ENCODE peak calls at places on chromosomes 12 and 14, in seven cellular contexts. O is neural progenitor cell, A is WERI-Rb-1, Q is HCT116, M is heart left ventricle, K is neuronal stem cell, D is dorsolateral prefrontal cortex. V is an unnamed sample.

GRCh38 chr12:57521475-57522018 is 1.1 kb upstream of the MBD6 start:
- DNase-seq in K (peak; percentile 57), A (peak; percentile 74), O (peak; percentile 78), D (peak; percentile 35), Q (no peak), M (peak; percentile 60), V (no peak)

GRCh38 chr12:107404981-107405380 is 280.6 kb upstream of the PWP1 start:
- DNase-seq in M (no peak), O (peak; percentile 59), D (no peak), A (peak; percentile 67), Q (peak; percentile 57), K (no peak), V (no peak)

GRCh38 chr12:3328081-3328480 is 162.9 kb upstream of the PRMT8 start:
- DNase-seq in A (no peak), Q (no peak), D (no peak), O (no peak), K (no peak), M (no peak), V (no peak)

GRCh38 chr14:81162941-81163340 is 57.8 kb downstream of the GTF2A1 start:
- DNase-seq in A (no peak), Q (peak; percentile 23), M (no peak), K (no peak), D (no peak), O (no peak), V (no peak)

GRCh38 chr12:109732321-109733305 is 19.0 kb downstream of the FAM222A start:
- DNase-seq in O (peak; percentile 61), D (peak; percentile 30), K (no peak), M (peak; percentile 11), A (peak; percentile 8), Q (no peak), V (no peak)

GRCh38 chr12:109910969-109911348 is 10.9 kb downstream of the TCHP start:
- DNase-seq in Q (peak; percentile 43), K (no peak), D (no peak), O (peak; percentile 77), M (no peak), A (peak; percentile 85), V (no peak)

GRCh38 chr12:65327207-65328076 is 49.0 kb downstream of the MSRB3 start:
- DNase-seq in A (no peak), O (no peak), D (no peak), K (no peak), Q (no peak), M (no peak), V (no peak)

GRCh38 chr14:94010625-94011024 is 13.5 kb downstream of the CCDC197 start:
- DNase-seq in Q (no peak), A (peak; percentile 29), D (no peak), O (no peak), K (no peak), M (no peak), V (no peak)

GRCh38 chr12:107512391-107512790 is 173.2 kb upstream of the PWP1 start:
- DNase-seq in D (no peak), Q (no peak), O (no peak), M (no peak), A (no peak), K (no peak), V (no peak)

GRCh38 chr12:120445911-120446909 is at the start of the genes GATC and TRIAP1:
- DNase-seq in M (peak; percentile 85), K (peak; percentile 89), Q (peak; percentile 71), O (peak; percentile 93), A (peak; percentile 86), D (peak; percentile 77), V (peak; percentile 79)

GRCh38 chr14:31278883-31279282 is 71.3 kb upstream of the HECTD1 start:
- DNase-seq in M (no peak), Q (no peak), D (no peak), A (no peak), O (no peak), K (no peak), V (no peak)

GRCh38 chr14:63664143-63664460 is 22.4 kb upstream of the WDR89 start:
- DNase-seq in A (no peak), M (no peak), D (no peak), K (no peak), Q (no peak), O (no peak), V (no peak)

GRCh38 chr12:80692114-80692513 is 15.3 kb upstream of the MYF6 start:
- DNase-seq in A (peak; percentile 45), Q (no peak), O (no peak), M (no peak), K (no peak), D (no peak), V (no peak)

GRCh38 chr14:75978249-75978731 is 3.5 kb downstream of the TGFB3 start:
- DNase-seq in M (no peak), K (no peak), D (no peak), A (no peak), Q (no peak), O (no peak), V (peak; percentile 47)

GRCh38 chr12:19482036-19482435 is 42.7 kb downstream of the AEBP2 start:
- DNase-seq in M (no peak), Q (no peak), D (no peak), O (no peak), K (no peak), A (no peak), V (no peak)

GRCh38 chr12:1809606-1810140 is 10.7 kb upstream of the LRTM2 start:
- DNase-seq in Q (no peak), D (no peak), K (no peak), A (no peak), M (no peak), O (no peak), V (no peak)

GRCh38 chr12:1811281-1811947 is 9.0 kb upstream of the LRTM2 start:
- DNase-seq in A (no peak), K (no peak), Q (no peak), O (no peak), D (no peak), M (peak; percentile 20), V (no peak)

GRCh38 chr12:1808798-1809480 is 11.4 kb upstream of the LRTM2 start:
- DNase-seq in D (no peak), K (no peak), O (no peak), A (no peak), M (peak; percentile 14), Q (no peak), V (no peak)

GRCh38 chr12:1810931-1811280 is 9.5 kb upstream of the LRTM2 start:
- DNase-seq in A (no peak), D (no peak), Q (no peak), M (no peak), O (no peak), K (no peak), V (no peak)

DNA sequence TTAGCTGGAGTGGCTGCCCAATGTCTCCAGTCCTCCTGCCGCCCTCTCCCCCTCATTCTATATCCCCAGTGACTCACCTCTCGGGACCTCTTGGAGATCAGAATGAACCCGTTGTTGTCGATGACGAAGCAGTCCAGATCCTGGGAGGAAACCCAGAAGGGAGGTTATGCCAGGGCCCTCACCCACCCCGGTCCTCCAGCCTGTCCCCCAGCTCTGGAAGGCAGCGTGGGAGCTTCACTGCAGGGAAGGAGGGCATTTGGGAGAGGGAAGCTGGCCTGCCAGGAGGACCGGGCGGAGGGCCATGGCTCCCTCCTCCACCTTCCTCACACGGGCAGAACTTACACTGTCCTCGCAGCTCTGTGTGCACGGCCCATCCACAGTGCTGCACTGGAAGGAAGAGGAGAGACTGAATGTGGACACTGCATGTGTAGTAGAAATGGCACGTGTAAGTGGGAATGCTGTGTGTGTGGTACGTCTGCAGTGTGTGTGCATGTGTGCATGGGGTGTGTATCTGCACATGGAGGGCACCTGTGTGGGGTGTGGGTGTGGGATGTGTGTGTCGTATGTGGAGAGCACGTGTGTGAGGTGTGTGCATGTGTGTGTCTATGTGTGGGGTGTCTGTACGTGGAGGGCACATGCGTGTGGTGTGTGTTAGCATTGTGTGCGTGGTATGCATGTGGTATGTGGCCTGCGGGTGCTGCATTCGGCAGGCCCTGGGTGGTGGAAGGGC is 10.0 kb upstream of the LRTM2 start:
- DNase-seq in Q (no peak), D (no peak), A (no peak), K (no peak), O (no peak), M (peak; percentile 22), V (no peak)
- H3K27ac ChIP-seq in Q (no peak overlapping the region), D (no peak overlapping the region), A (no peak overlapping the region), K (no peak overlapping the region), O (no peak overlapping the region), M (no peak overlapping the region), V (no peak overlapping the region)

DNA sequence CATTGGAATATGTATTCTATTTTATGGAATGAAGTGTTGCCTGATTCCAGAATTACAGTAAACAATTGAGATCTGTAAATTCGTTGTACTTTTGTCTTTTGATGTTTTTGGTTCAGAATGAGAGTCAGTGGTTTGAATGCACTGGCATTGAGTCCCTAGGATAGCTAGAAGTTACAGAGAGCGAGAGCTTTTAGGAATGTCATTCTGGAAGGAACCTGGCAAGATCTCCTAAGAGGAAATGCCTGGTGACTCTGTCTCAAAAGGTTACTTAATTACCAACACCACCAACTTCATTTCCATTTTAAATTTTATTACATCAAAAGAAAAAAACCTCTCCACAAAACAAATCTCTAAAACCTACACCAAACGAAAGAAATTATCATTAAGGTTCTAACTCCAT is 6.0 kb upstream of the CEBPE start:
- DNase-seq in Q (no peak), A (no peak), M (no peak), K (no peak), O (no peak), D (no peak), V (no peak)
- H3K4me3 ChIP-seq in Q (no peak overlapping the region), A (no peak overlapping the region), M (no peak overlapping the region), K (no peak overlapping the region), O (no peak overlapping the region), D (no peak overlapping the region), V (no peak overlapping the region)

GRCh38 chr12:75662501-75663159 is 151.2 kb upstream of the KRR1 start:
- DNase-seq in Q (no peak), M (no peak), O (no peak), A (no peak), D (no peak), K (no peak), V (no peak)

GRCh38 chr12:75670175-75670574 is 158.8 kb upstream of the KRR1 start:
- DNase-seq in M (no peak), A (no peak), O (no peak), K (no peak), D (no peak), Q (no peak), V (no peak)

GRCh38 chr12:75665216-75665615 is 153.8 kb upstream of the KRR1 start:
- DNase-seq in K (no peak), A (no peak), O (no peak), Q (no peak), D (no peak), M (no peak), V (no peak)

GRCh38 chr12:75666980-75667359 is 155.6 kb upstream of the KRR1 start:
- DNase-seq in A (no peak), D (no peak), O (no peak), K (no peak), Q (peak; percentile 54), M (no peak), V (no peak)

GRCh38 chr12:75666126-75666979 is 154.9 kb upstream of the KRR1 start:
- DNase-seq in K (no peak), Q (no peak), A (no peak), O (peak; percentile 20), M (no peak), D (no peak), V (no peak)
- H3K27ac ChIP-seq in K (no peak overlapping the region), Q (peak overlapping the region; percentile 99), A (no peak overlapping the region), O (peak overlapping the region; percentile 54), M (no peak overlapping the region), D (no peak overlapping the region), V (no peak overlapping the region)

DNA sequence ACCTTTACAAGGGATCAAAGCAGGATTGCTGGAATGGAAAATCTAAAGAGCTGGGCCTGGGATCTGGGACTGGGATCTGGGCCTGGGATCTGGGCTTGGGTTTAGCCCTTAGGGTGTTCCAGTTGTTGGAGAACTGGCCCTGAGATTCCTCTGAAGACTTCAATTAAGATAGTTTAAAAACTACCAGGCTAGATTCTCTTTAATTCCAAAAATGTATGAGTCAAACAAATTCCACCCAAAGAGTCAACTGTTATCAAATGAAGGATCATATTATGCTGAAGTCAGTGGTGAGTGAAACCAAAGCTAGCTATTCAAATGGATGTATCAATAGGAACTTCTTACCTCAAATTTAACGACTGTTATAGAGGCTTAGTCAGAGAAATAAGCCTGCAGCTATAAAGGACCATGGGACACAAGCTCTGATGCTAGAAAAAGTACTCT is 40.5 kb downstream of the LIMA1 start:
- DNase-seq in Q (no peak), M (no peak), K (no peak), D (no peak), A (no peak), O (no peak), V (no peak)
- H3K4me3 ChIP-seq in Q (no peak overlapping the region), M (no peak overlapping the region), K (no peak overlapping the region), D (no peak overlapping the region), A (no peak overlapping the region), O (no peak overlapping the region), V (no peak overlapping the region)

V was measured in naive thymus-derived CD4-positive, alpha-beta T cell.